ENCODE peak calls at places on chromosomes 11 and 22, in six cellular contexts. X is left lung, V is IMR-90, S is heart left ventricle, M is upper lobe of right lung, F is MM.1S. Y is an unnamed sample. For H3K36me3 and H3K27me3, the result is how much of the 10 kb centered on the place peaks cover.

GRCh38 chr11:103537904-103538502 is 428.8 kb downstream of the DYNC2H1 start:
- DNase-seq in X (no peak), V (peak), S (no peak), M (no peak), F (no peak), Y (no peak)

GRCh38 chr11:8296872-8297271 is 33.2 kb upstream of the LMO1 start:
- DNase-seq in X (no peak), V (no peak), S (no peak), M (no peak), F (no peak), Y (no peak)

GRCh38 chr11:75325713-75326438 is 25.6 kb downstream of the ARRB1 start:
- DNase-seq in X (peak), V (peak), S (peak), M (peak), F (no peak), Y (peak)

GRCh38 chr11:8809605-8810272 is 101.2 kb upstream of the AKIP1 start:
- DNase-seq in X (no peak), V (no peak), S (no peak), M (no peak), F (no peak), Y (no peak)

GRCh38 chr11:134047586-134047999 is 21.3 kb upstream of the JAM3 start:
- DNase-seq in X (peak), V (peak), S (peak), M (peak), F (no peak), Y (peak)

GRCh38 chr11:78224906-78225420 is 36.2 kb downstream of the USP35 start:
- DNase-seq in X (no peak), V (no peak), S (no peak), M (no peak), F (no peak), Y (no peak)

GRCh38 chr22:41780714-41781507 is 19.6 kb upstream of the CCDC134 start:
- DNase-seq in X (peak), V (peak), S (peak), M (peak), F (peak), Y (no peak)

GRCh38 chr11:94769897-94770296 is 1.7 kb downstream of the AMOTL1 start:
- DNase-seq in X (peak), V (no peak), S (no peak), M (no peak), F (no peak), Y (peak)

GRCh38 chr11:63880031-63880841 is 36.7 kb downstream of the RCOR2 start:
- DNase-seq in X (no peak), V (peak), S (no peak), M (no peak), F (no peak), Y (peak)

GRCh38 chr11:123129920-123130319 is 65.1 kb downstream of the CLMP start:
- DNase-seq in X (no peak), V (peak), S (no peak), M (no peak), F (no peak), Y (no peak)

GRCh38 chr11:69489031-69489745 is 7.7 kb downstream of the LINC01488 start:
- DNase-seq in X (no peak), V (no peak), S (peak), M (no peak), F (no peak), Y (no peak)

GRCh38 chr11:61914471-61915171 is 2.7 kb downstream of the RAB3IL1 start:
- DNase-seq in X (peak), V (no peak), S (no peak), M (no peak), F (no peak), Y (no peak)

GRCh38 chr11:120227228-120227852 is 12.6 kb upstream of the POU2F3 start:
- DNase-seq in X (no peak), V (no peak), S (no peak), M (no peak), F (no peak), Y (no peak)

GRCh38 chr11:44112083-44112865 is 16.8 kb downstream of the EXT2 start:
- DNase-seq in X (no peak), V (peak), S (peak), M (no peak), F (no peak), Y (peak)

GRCh38 chr22:46444390-46444854 is 93.0 kb downstream of the CELSR1 start:
- DNase-seq in X (no peak), V (no peak), S (no peak), M (no peak), F (no peak), Y (no peak)

GRCh38 chr11:68354181-68354872 is 41.9 kb downstream of the LRP5 start:
- DNase-seq in X (peak), V (peak), S (peak), M (peak), F (no peak), Y (peak)

GRCh38 chr11:76660533-76661305 is 9.8 kb downstream of the LRRC32 start:
- DNase-seq in X (peak), V (no peak), S (peak), M (peak), F (no peak), Y (no peak)
- H3K36me3 ChIP-seq in X (under half), V (under half), S (under half), M (under half), F (under half), Y (under half)

DNA sequence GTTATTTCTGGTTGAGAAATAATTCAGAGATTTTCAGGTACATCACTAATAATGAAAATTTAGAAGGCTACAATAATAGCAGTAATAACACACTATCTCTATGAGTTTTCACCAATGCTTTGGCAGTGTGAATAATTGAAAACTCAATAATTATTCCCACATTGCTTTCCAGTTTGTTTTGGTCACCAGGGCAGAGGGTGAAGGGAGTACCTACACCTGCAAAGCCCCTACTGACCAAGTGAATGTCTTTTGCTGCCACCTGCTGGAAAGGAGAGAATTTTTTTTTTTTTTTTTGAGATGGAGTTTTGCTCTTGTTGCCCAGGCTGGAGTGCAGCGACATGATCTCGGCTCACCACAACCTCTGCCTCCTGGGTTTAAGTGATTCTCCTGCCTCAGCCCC is 3.2 kb downstream of the NELL1 start:
- DNase-seq in X (no peak), V (no peak), S (no peak), M (no peak), F (peak), Y (no peak)
- H3K27me3 ChIP-seq in X (half or more), V (under half), S (half or more), M (half or more), F (under half), Y (under half)

GRCh38 chr22:26462051-26462450 is 21.5 kb downstream of the HPS4 start:
- DNase-seq in X (no peak), V (no peak), S (no peak), M (no peak), F (no peak), Y (no peak)

GRCh38 chr22:26460202-26460601 is 23.4 kb downstream of the HPS4 start:
- DNase-seq in X (no peak), V (no peak), S (no peak), M (no peak), F (no peak), Y (no peak)

GRCh38 chr22:26453812-26454500 is 24.9 kb downstream of the ASPHD2 start:
- DNase-seq in X (no peak), V (no peak), S (no peak), M (no peak), F (no peak), Y (no peak)

GRCh38 chr22:26461188-26461810 is 22.3 kb downstream of the HPS4 start:
- DNase-seq in X (no peak), V (peak), S (peak), M (no peak), F (no peak), Y (peak)

DNA sequence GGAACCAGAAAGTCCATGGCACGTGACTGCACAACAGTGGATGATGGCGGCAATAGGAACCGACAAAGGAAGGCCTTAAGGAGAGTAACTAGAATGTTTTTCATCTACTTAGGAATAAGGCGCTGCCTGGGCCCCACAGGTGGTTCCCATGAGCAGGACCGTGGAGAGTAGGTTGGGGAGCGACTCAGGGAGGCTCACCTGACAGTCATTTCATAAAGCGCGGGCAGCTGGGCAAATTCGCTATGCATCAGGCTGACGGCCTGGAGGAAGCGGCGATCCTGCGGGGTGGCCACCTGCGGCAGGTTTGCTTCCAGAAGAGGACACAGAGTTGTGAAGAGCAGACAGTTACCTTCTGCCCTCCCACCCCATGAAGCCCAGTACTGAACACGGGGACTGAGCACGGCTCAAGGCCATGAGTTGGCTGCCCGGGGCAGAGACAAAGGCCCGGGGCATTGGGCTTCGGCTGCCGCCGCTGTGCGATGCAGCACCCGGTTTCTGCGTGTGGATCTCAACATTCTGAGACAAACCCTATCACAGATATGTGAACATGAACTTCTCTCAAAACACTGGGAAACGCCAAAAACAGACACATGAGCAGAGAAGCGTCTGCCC is 25.8 kb downstream of the HPS4 start:
- DNase-seq in X (no peak), V (no peak), S (no peak), M (no peak), F (no peak), Y (no peak)
- H3K36me3 ChIP-seq in X (under half), V (under half), S (under half), M (half or more), F (under half), Y (under half)

GRCh38 chr11:93710239-93710638 is 31.1 kb downstream of the TAF1D start:
- DNase-seq in X (no peak), V (no peak), S (no peak), M (no peak), F (no peak), Y (no peak)
- H3K27me3 ChIP-seq in X (under half), V (under half), S (under half), M (under half), F (under half), Y (under half)

DNA sequence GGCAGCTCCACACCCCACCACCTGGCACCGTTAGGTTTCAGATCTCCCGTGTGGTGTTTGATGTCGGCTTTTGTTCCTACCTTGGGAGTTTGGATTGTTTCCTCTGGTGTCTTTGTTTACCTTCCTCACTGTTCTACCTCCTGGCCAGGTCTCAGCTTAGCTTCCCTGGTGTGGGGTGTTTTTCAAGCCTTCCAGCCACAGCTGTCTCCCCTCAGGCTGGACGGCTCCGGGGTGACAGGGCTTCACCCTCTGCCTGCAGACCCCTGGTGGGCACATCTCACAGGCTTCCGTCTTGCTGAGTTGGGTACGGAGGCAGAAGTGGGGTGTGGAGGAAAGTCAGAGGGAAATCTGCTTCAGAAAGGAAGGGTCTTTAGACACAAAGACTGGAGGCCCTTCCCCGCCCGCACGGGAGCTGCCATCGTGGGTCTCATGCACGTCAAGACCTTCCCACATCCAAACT is 59.6 kb upstream of the EMID1 start:
- DNase-seq in X (peak), V (no peak), S (no peak), M (peak), F (no peak), Y (no peak)
- H3K36me3 ChIP-seq in X (under half), V (under half), S (under half), M (under half), F (under half), Y (under half)

DNA sequence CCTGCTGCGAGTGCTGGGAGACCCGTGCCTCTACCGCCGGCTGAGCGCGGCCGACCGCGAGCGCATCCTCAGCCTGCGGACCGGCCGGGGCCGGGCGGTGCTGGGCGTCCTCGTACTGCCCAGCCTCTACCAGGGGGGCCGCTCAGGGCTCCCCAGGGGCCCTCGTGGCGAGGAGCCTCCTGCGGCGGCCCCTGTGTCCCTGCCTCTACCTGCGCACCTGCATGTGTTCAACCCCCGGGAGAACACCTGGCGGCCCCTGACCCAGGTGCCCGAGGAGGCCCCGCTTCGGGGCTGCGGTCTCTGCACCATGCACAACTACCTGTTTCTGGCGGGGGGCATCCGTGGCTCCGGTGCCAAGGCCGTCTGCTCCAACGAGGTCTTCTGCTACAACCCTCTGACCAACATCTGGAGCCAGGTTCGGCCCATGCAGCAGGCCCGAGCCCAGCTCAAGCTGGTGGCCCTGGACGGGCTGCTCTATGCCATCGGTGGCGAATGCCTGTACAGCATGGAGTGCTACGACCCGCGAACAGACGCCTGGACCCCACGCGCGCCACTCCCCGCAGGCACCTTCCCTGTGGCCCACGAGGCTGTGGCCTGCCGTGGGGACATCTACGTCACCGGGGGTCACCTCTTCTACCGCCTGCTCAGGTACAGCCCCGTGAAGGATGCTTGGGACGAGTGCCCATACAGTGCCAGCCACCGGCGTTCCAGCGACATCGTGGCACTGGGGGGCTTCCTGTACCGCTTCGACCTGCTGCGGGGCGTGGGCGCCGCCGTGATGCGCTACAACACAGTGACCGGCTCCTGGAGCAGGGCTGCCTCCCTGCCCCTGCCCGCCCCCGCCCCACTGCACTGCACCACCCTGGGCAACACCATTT is 3.5 kb downstream of the KLHDC7B start:
- DNase-seq in X (no peak), V (no peak), S (no peak), M (no peak), F (no peak), Y (no peak)
- H3K27me3 ChIP-seq in X (under half), V (half or more), S (under half), M (under half), F (under half), Y (under half)

GRCh38 chr11:95803973-95804372 is 13.7 kb downstream of the CEP57 start:
- DNase-seq in X (no peak), V (no peak), S (no peak), M (no peak), F (no peak), Y (no peak)
- H3K36me3 ChIP-seq in X (under half), V (under half), S (under half), M (under half), F (under half), Y (under half)

GRCh38 chr11:1597981-1598380 is at the start of gene KRTAP5-2:
- DNase-seq in X (no peak), V (no peak), S (no peak), M (no peak), F (no peak), Y (no peak)
- H3K27me3 ChIP-seq in X (under half), V (under half), S (under half), M (under half), F (half or more), Y (under half)

GRCh38 chr22:39313258-39314001 is 6.0 kb downstream of the RPL3 start:
- DNase-seq in X (no peak), V (no peak), S (no peak), M (no peak), F (no peak), Y (no peak)
- H3K36me3 ChIP-seq in X (under half), V (half or more), S (half or more), M (half or more), F (under half), Y (half or more)